ENCODE peak calls at places on chromosomes 6 and 20, in five cellular contexts. One of them, this sample, is unnamed.

GRCh38 chr20:15446373-15446772 is 1109.0 kb upstream of the FLRT3 start:
- DNase-seq in MM.1S: no peak
- DNase-seq in neural progenitor cell: no peak
- DNase-seq in hepatocyte: peak
- DNase-seq in GM23248: peak
- DNase-seq in this sample: peak

GRCh38 chr6:73964455-73964854 is 268.5 kb downstream of the CD109 start:
- DNase-seq in MM.1S: no peak
- DNase-seq in neural progenitor cell: no peak
- DNase-seq in hepatocyte: no peak
- DNase-seq in GM23248: no peak
- DNase-seq in this sample: peak

GRCh38 chr20:699811-700338 is 24.3 kb upstream of the SCRT2 start:
- DNase-seq in MM.1S: no peak
- DNase-seq in neural progenitor cell: peak
- DNase-seq in hepatocyte: no peak
- DNase-seq in GM23248: no peak
- DNase-seq in this sample: no peak

GRCh38 chr20:17503501-17504325 is 27.5 kb downstream of the BFSP1 start:
- DNase-seq in MM.1S: no peak
- DNase-seq in neural progenitor cell: no peak
- DNase-seq in hepatocyte: no peak
- DNase-seq in GM23248: no peak
- DNase-seq in this sample: no peak

GRCh38 chr6:154754152-154754551 is 20.9 kb downstream of the SCAF8 start:
- DNase-seq in MM.1S: no peak
- DNase-seq in neural progenitor cell: no peak
- DNase-seq in hepatocyte: no peak
- DNase-seq in GM23248: peak
- DNase-seq in this sample: no peak

GRCh38 chr20:46642265-46642942 is 8.9 kb downstream of the SLC13A3 start:
- DNase-seq in MM.1S: no peak
- DNase-seq in neural progenitor cell: no peak
- DNase-seq in hepatocyte: no peak
- DNase-seq in GM23248: no peak
- DNase-seq in this sample: no peak

GRCh38 chr6:118621799-118622470 is 29.5 kb downstream of the CEP85L start:
- DNase-seq in MM.1S: no peak
- DNase-seq in neural progenitor cell: no peak
- DNase-seq in hepatocyte: no peak
- DNase-seq in GM23248: no peak
- DNase-seq in this sample: no peak

GRCh38 chr6:142275146-142276006 is 26.4 kb upstream of the ADGRG6 start:
- DNase-seq in MM.1S: no peak
- DNase-seq in neural progenitor cell: no peak
- DNase-seq in hepatocyte: peak
- DNase-seq in GM23248: peak
- DNase-seq in this sample: peak

GRCh38 chr20:61803903-61804804 is 261.5 kb downstream of the TAF4 start:
- DNase-seq in MM.1S: no peak
- DNase-seq in neural progenitor cell: peak
- DNase-seq in hepatocyte: no peak
- DNase-seq in GM23248: peak
- DNase-seq in this sample: no peak

GRCh38 chr6:3402310-3403243 is 54.3 kb downstream of the SLC22A23 start:
- DNase-seq in MM.1S: no peak
- DNase-seq in neural progenitor cell: no peak
- DNase-seq in hepatocyte: no peak
- DNase-seq in GM23248: no peak
- DNase-seq in this sample: no peak

GRCh38 chr6:70183512-70183911 is 119.4 kb downstream of the COL9A1 start:
- DNase-seq in MM.1S: no peak
- DNase-seq in neural progenitor cell: no peak
- DNase-seq in hepatocyte: no peak
- DNase-seq in GM23248: no peak
- DNase-seq in this sample: no peak

GRCh38 chr6:167807200-167807599 is 19.5 kb upstream of the AFDN start:
- DNase-seq in MM.1S: no peak
- DNase-seq in neural progenitor cell: no peak
- DNase-seq in hepatocyte: no peak
- DNase-seq in GM23248: no peak
- DNase-seq in this sample: no peak

GRCh38 chr20:32678948-32679347 is 5.2 kb upstream of the C20orf203 start:
- DNase-seq in MM.1S: no peak
- DNase-seq in neural progenitor cell: no peak
- DNase-seq in hepatocyte: no peak
- DNase-seq in GM23248: peak
- DNase-seq in this sample: peak

GRCh38 chr20:35602851-35603495 is 12.7 kb upstream of the SPAG4 start:
- DNase-seq in MM.1S: no peak
- DNase-seq in neural progenitor cell: no peak
- DNase-seq in hepatocyte: no peak
- DNase-seq in GM23248: no peak
- DNase-seq in this sample: no peak

GRCh38 chr20:47205577-47206123 is 150.8 kb downstream of the ZMYND8 start:
- DNase-seq in MM.1S: peak
- DNase-seq in neural progenitor cell: peak
- DNase-seq in hepatocyte: peak
- DNase-seq in GM23248: peak
- DNase-seq in this sample: peak

GRCh38 chr6:6703720-6704422 is 115.4 kb downstream of the LY86 start:
- DNase-seq in MM.1S: no peak
- DNase-seq in neural progenitor cell: no peak
- DNase-seq in hepatocyte: no peak
- DNase-seq in GM23248: no peak
- DNase-seq in this sample: no peak

GRCh38 chr6:558089-558488 is 98.8 kb downstream of the HUS1B start:
- DNase-seq in MM.1S: peak
- DNase-seq in neural progenitor cell: no peak
- DNase-seq in hepatocyte: no peak
- DNase-seq in GM23248: peak
- DNase-seq in this sample: peak

GRCh38 chr6:169326067-169326799 is 72.6 kb upstream of the THBS2 start:
- DNase-seq in MM.1S: no peak
- DNase-seq in neural progenitor cell: peak
- DNase-seq in hepatocyte: peak
- DNase-seq in GM23248: peak
- DNase-seq in this sample: peak

GRCh38 chr20:32356935-32357868 is 929 bp upstream of the ASXL1 start:
- DNase-seq in MM.1S: no peak
- DNase-seq in neural progenitor cell: no peak
- DNase-seq in hepatocyte: peak
- DNase-seq in GM23248: peak
- DNase-seq in this sample: peak

GRCh38 chr6:56772737-56773184 is 130.1 kb upstream of the DST start:
- DNase-seq in MM.1S: no peak
- DNase-seq in neural progenitor cell: peak
- DNase-seq in hepatocyte: peak
- DNase-seq in GM23248: peak
- DNase-seq in this sample: peak

GRCh38 chr6:56840467-56841371 is 114.2 kb upstream of the BEND6 start:
- DNase-seq in MM.1S: no peak
- DNase-seq in neural progenitor cell: no peak
- DNase-seq in hepatocyte: peak
- DNase-seq in GM23248: peak
- DNase-seq in this sample: peak

GRCh38 chr6:1043458-1043836 is 268.5 kb upstream of the FOXQ1 start:
- DNase-seq in MM.1S: no peak
- DNase-seq in neural progenitor cell: no peak
- DNase-seq in hepatocyte: no peak
- DNase-seq in GM23248: peak
- DNase-seq in this sample: no peak

GRCh38 chr20:32110173-32110704 is 725 bp downstream of the TM9SF4 start:
- DNase-seq in MM.1S: no peak
- DNase-seq in neural progenitor cell: no peak
- DNase-seq in hepatocyte: peak
- DNase-seq in GM23248: no peak
- DNase-seq in this sample: no peak

GRCh38 chr6:145813285-145814034 is 1.1 kb downstream of the FBXO30 start:
- DNase-seq in MM.1S: no peak
- DNase-seq in neural progenitor cell: no peak
- DNase-seq in hepatocyte: peak
- DNase-seq in GM23248: peak
- DNase-seq in this sample: peak

GRCh38 chr6:27986928-27987725 is 30.1 kb downstream of the OR2B6 start:
- DNase-seq in MM.1S: no peak
- DNase-seq in neural progenitor cell: no peak
- DNase-seq in hepatocyte: no peak
- DNase-seq in GM23248: peak
- DNase-seq in this sample: peak

GRCh38 chr6:149162924-149163323 is 154.6 kb upstream of the TAB2 start:
- DNase-seq in MM.1S: no peak
- DNase-seq in neural progenitor cell: no peak
- DNase-seq in hepatocyte: no peak
- DNase-seq in GM23248: no peak
- DNase-seq in this sample: no peak

GRCh38 chr6:167238694-167239467 is 52.2 kb upstream of the UNC93A start:
- DNase-seq in MM.1S: no peak
- DNase-seq in neural progenitor cell: no peak
- DNase-seq in hepatocyte: peak
- DNase-seq in GM23248: no peak
- DNase-seq in this sample: no peak

GRCh38 chr20:63567382-63568169 is 6.5 kb downstream of the HELZ2 start:
- DNase-seq in MM.1S: peak
- DNase-seq in neural progenitor cell: no peak
- DNase-seq in hepatocyte: no peak
- DNase-seq in GM23248: no peak
- DNase-seq in this sample: no peak

DNA sequence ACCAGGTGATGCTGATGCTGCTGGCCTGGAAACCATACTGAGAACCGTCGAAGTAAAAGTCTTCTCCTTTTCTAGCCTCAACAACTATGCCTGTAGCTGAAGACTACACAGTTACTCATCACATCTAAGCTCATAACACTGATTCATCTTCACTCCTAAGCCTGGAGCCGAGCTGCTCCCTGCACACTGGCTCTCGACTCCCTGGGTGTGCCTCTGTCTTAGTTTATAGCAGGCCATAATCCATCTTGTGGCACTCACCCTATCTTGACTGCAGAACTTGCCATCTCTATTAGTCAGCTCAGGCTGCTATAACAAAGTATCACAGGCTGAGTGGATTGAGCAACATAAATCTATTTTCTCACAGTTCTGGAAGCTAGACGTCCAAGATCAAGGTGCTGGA is 191.0 kb downstream of the UNC5CL start:
- DNase-seq in MM.1S: no peak
- DNase-seq in neural progenitor cell: no peak
- DNase-seq in hepatocyte: peak
- DNase-seq in GM23248: peak
- DNase-seq in this sample: no peak
- TF ChIP-seq EZH2phosphoT487 in MM.1S: no peak
- TF ChIP-seq EZH2phosphoT487 in neural progenitor cell: no peak
- TF ChIP-seq EZH2phosphoT487 in hepatocyte: no peak
- TF ChIP-seq EZH2phosphoT487 in GM23248: no peak
- TF ChIP-seq EZH2phosphoT487 in this sample: no peak

DNA sequence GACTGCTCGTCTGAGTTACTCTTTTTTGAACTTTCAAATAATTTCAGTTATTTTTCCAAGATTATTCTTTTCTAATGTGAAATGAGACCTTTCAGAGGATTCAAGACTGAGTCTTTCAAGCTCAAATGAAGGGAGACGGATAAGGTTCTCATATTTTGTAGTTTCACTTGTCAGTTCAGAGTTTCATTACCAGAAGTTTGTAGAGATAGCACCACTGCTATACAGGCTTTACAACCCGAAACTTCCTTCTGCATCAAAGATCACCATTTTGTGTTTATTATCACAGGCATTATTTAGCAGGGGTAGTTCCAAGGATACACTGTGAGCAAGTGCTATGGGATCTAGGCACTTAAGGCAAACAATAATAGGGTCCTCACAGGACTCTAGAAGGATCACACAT is 74.7 kb upstream of the EPHA7 start:
- DNase-seq in MM.1S: peak
- DNase-seq in neural progenitor cell: no peak
- DNase-seq in hepatocyte: no peak
- DNase-seq in GM23248: no peak
- DNase-seq in this sample: no peak
- H2AFZ ChIP-seq in MM.1S: peak
- H2AFZ ChIP-seq in neural progenitor cell: no peak
- H2AFZ ChIP-seq in hepatocyte: no peak
- H2AFZ ChIP-seq in GM23248: no peak
- H2AFZ ChIP-seq in this sample: no peak

GRCh38 chr6:113859349-113860164 is 2.4 kb downstream of the MARCKS start:
- DNase-seq in MM.1S: no peak
- DNase-seq in neural progenitor cell: peak
- DNase-seq in hepatocyte: peak
- DNase-seq in GM23248: peak
- DNase-seq in this sample: peak
- TF ChIP-seq EZH2phosphoT487 in MM.1S: no peak
- TF ChIP-seq EZH2phosphoT487 in neural progenitor cell: no peak
- TF ChIP-seq EZH2phosphoT487 in hepatocyte: no peak
- TF ChIP-seq EZH2phosphoT487 in GM23248: no peak
- TF ChIP-seq EZH2phosphoT487 in this sample: no peak

DNA sequence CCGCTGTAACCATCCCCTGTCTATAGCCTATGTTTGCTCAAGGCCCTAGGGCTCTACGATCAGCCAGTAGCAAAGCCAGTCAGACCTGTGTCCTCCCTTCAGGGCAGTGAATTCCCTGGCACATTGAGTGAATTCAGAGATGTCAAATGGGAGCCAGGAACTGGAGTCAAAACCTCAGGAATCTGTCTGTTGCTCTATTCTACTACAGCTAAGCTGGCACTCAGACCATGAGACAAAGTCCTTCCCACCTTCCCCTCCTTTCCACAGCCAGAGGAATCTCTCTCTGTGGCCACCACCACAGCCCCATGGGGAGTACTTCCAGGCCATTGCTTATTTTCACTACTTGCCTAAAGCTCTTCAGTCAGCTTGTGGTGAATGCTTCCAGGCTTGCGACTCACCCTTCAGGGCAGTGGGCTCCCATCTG is 82.0 kb downstream of the PKIB start:
- DNase-seq in MM.1S: no peak
- DNase-seq in neural progenitor cell: no peak
- DNase-seq in hepatocyte: no peak
- DNase-seq in GM23248: peak
- DNase-seq in this sample: peak
- H2AFZ ChIP-seq in MM.1S: no peak
- H2AFZ ChIP-seq in neural progenitor cell: no peak
- H2AFZ ChIP-seq in hepatocyte: no peak
- H2AFZ ChIP-seq in GM23248: no peak
- H2AFZ ChIP-seq in this sample: no peak